ENCODE peak calls at places on chromosomes 5 and 9, in ten cellular contexts. X is CD4-positive, alpha-beta T cell; P is stimulated activated CD8-positive, alpha-beta memory T cell treated with anti-CD3 and anti-CD28 coated beads, Interleukin-15, amount 100 ng/mL, for 1 hour; B is hepatocyte; Y is NCI-H2081; Q is HFF-Myc; H is fibroblast of gingiva; R is AG08395; I is WTC11; K is ELR. W is an unnamed sample.

GRCh38 chr9:133854785-133855184 is 116.6 kb upstream of the SARDH start:
- DNase-seq in X (no peak), P (no peak), B (no peak), Y (peak), Q (no peak), H (no peak), R (no peak), I (no peak), K (no peak), W (no peak)

GRCh38 chr9:99471033-99471432 is 249.0 kb downstream of the SEC61B start:
- DNase-seq in X (no peak), P (no peak), B (no peak), Y (no peak), Q (no peak), H (no peak), R (no peak), I (no peak), K (no peak), W (no peak)

GRCh38 chr9:20940447-20941176 is 90.8 kb downstream of the HACD4 start:
- DNase-seq in X (no peak), P (no peak), B (no peak), Y (no peak), Q (peak), H (peak), R (peak), I (no peak), K (no peak), W (no peak)

GRCh38 chr9:130912932-130913598 is 16.5 kb upstream of the QRFP start:
- DNase-seq in X (no peak), P (no peak), B (no peak), Y (no peak), Q (no peak), H (peak), R (peak), I (no peak), K (peak), W (peak)

GRCh38 chr5:176529824-176530195 is 7.4 kb downstream of the RNF44 start:
- DNase-seq in X (no peak), P (no peak), B (no peak), Y (no peak), Q (no peak), H (no peak), R (no peak), I (no peak), K (no peak), W (no peak)

GRCh38 chr9:122056484-122056883 is 36.6 kb downstream of the TTLL11 start:
- DNase-seq in X (no peak), P (no peak), B (peak), Y (no peak), Q (no peak), H (no peak), R (no peak), I (peak), K (peak), W (no peak)

GRCh38 chr5:76652809-76653414 is 29.7 kb upstream of the F2RL2 start:
- DNase-seq in X (no peak), P (no peak), B (no peak), Y (no peak), Q (no peak), H (no peak), R (no peak), I (no peak), K (no peak), W (no peak)

GRCh38 chr9:80899208-80899607 is 790.1 kb downstream of the TLE1 start:
- DNase-seq in X (no peak), P (no peak), B (no peak), Y (no peak), Q (no peak), H (peak), R (peak), I (no peak), K (peak), W (no peak)

GRCh38 chr5:42894057-42894456 is 82.4 kb upstream of the SELENOP start:
- DNase-seq in X (no peak), P (no peak), B (no peak), Y (no peak), Q (no peak), H (no peak), R (no peak), I (peak), K (no peak), W (no peak)

GRCh38 chr9:101477736-101478135 is 42.2 kb upstream of the ALDOB start:
- DNase-seq in X (no peak), P (no peak), B (no peak), Y (no peak), Q (no peak), H (no peak), R (peak), I (no peak), K (peak), W (no peak)

GRCh38 chr5:157506066-157506590 is 46.1 kb downstream of the NIPAL4 start:
- DNase-seq in X (no peak), P (no peak), B (no peak), Y (no peak), Q (no peak), H (no peak), R (no peak), I (no peak), K (no peak), W (no peak)

GRCh38 chr5:95153581-95153980 is 131.3 kb downstream of the MCTP1 start:
- DNase-seq in X (no peak), P (no peak), B (no peak), Y (no peak), Q (no peak), H (no peak), R (no peak), I (no peak), K (no peak), W (no peak)

GRCh38 chr5:9363026-9363793 is 182.7 kb downstream of the SEMA5A start:
- DNase-seq in X (no peak), P (no peak), B (no peak), Y (no peak), Q (no peak), H (peak), R (no peak), I (no peak), K (no peak), W (no peak)

GRCh38 chr9:129811967-129812363 is 9.0 kb downstream of the TOR1B start:
- DNase-seq in X (no peak), P (no peak), B (no peak), Y (no peak), Q (no peak), H (no peak), R (no peak), I (no peak), K (no peak), W (no peak)

GRCh38 chr5:168985454-168985853 is 315.5 kb downstream of the SLIT3 start:
- DNase-seq in X (no peak), P (no peak), B (no peak), Y (no peak), Q (no peak), H (no peak), R (no peak), I (peak), K (no peak), W (no peak)

GRCh38 chr5:94024101-94024500 is 282.7 kb upstream of the POU5F2 start:
- DNase-seq in X (no peak), P (no peak), B (no peak), Y (no peak), Q (no peak), H (peak), R (no peak), I (no peak), K (no peak), W (no peak)

GRCh38 chr9:87641067-87641466 is 84.9 kb upstream of the CTSL start:
- DNase-seq in X (no peak), P (no peak), B (no peak), Y (no peak), Q (no peak), H (no peak), R (no peak), I (no peak), K (no peak), W (no peak)

GRCh38 chr5:61053937-61054336 is 108.3 kb downstream of the SMIM15 start:
- DNase-seq in X (no peak), P (no peak), B (no peak), Y (no peak), Q (no peak), H (no peak), R (no peak), I (no peak), K (peak), W (no peak)

GRCh38 chr9:109935406-109936087 is 155.5 kb downstream of the PALM2AKAP2 start:
- DNase-seq in X (no peak), P (no peak), B (no peak), Y (no peak), Q (no peak), H (no peak), R (no peak), I (no peak), K (no peak), W (no peak)

GRCh38 chr5:139296862-139297326 is 3.4 kb downstream of the MATR3 start:
- DNase-seq in X (no peak), P (no peak), B (no peak), Y (no peak), Q (no peak), H (no peak), R (no peak), I (no peak), K (no peak), W (no peak)

GRCh38 chr9:117682955-117683710 is 21.1 kb upstream of the TLR4 start:
- DNase-seq in X (no peak), P (no peak), B (no peak), Y (peak), Q (no peak), H (no peak), R (peak), I (no peak), K (peak), W (no peak)

GRCh38 chr9:126401107-126401506 is 74.5 kb downstream of the MVB12B start:
- DNase-seq in X (no peak), P (no peak), B (no peak), Y (no peak), Q (no peak), H (no peak), R (no peak), I (no peak), K (no peak), W (no peak)

GRCh38 chr5:179405426-179406030 is 60.3 kb upstream of the ADAMTS2 start:
- DNase-seq in X (no peak), P (no peak), B (peak), Y (no peak), Q (no peak), H (no peak), R (no peak), I (no peak), K (no peak), W (no peak)

W was measured in Ammon's horn.